ENCODE peak calls at places on chromosomes 5 and 9, in four cellular contexts. I is T-cell; S is stimulated activated CD4-positive, alpha-beta T cell treated with anti-CD3 and anti-CD28 coated beads, Interleukin-1b, Interleukin-23, amount 100 ng/mL, for 1 hour; M is EL. K is an unnamed sample.

GRCh38 chr9:35906923-35907699 is 1.1 kb downstream of the HRCT1 start:
- DNase-seq in I (no peak), S (no peak), M (peak; percentile 66), K (peak; percentile 2)

GRCh38 chr9:132114102-132114707 is 34.5 kb upstream of the MED27 start:
- DNase-seq in I (peak; percentile 11), S (no peak), M (peak; percentile 43), K (no peak)

GRCh38 chr5:158770506-158770905 is 329.2 kb downstream of the EBF1 start:
- DNase-seq in I (no peak), S (no peak), M (no peak), K (no peak)

GRCh38 chr9:97773723-97774122 is 76.6 kb upstream of the XPA start:
- DNase-seq in I (no peak), S (no peak), M (peak; percentile 78), K (no peak)

GRCh38 chr5:149822310-149822709 is 92.2 kb downstream of the PPARGC1B start:
- DNase-seq in I (no peak), S (no peak), M (no peak), K (no peak)

GRCh38 chr5:163567811-163568210 is 62.4 kb downstream of the MAT2B start:
- DNase-seq in I (no peak), S (no peak), M (peak; percentile 21), K (no peak)

GRCh38 chr5:173515526-173515925 is 100.9 kb downstream of the BOD1 start:
- DNase-seq in I (no peak), S (no peak), M (peak; percentile 87), K (no peak)

GRCh38 chr5:168341178-168341577 is 49.7 kb downstream of the WWC1 start:
- DNase-seq in I (no peak), S (no peak), M (peak; percentile 49), K (no peak)

GRCh38 chr9:115164511-115164974 is 46.6 kb upstream of the TNC start:
- DNase-seq in I (no peak), S (no peak), M (peak; percentile 68), K (no peak)

GRCh38 chr5:176175101-176175852 is 62.9 kb upstream of the SIMC1 start:
- DNase-seq in I (no peak), S (no peak), M (no peak), K (no peak)

GRCh38 chr5:163407034-163407652 is 30.3 kb upstream of the CCNG1 start:
- DNase-seq in I (no peak), S (no peak), M (peak; percentile 1), K (no peak)

GRCh38 chr5:142360607-142361120 is 35.8 kb upstream of the SPRY4 start:
- DNase-seq in I (no peak), S (no peak), M (peak; percentile 63), K (no peak)

GRCh38 chr5:93791520-93791972 is 50.1 kb upstream of the POU5F2 start:
- DNase-seq in I (no peak), S (no peak), M (no peak), K (no peak)

GRCh38 chr9:114449236-114449635 is 56.0 kb downstream of the WHRN start:
- DNase-seq in I (no peak), S (no peak), M (no peak), K (no peak)

GRCh38 chr9:123406691-123407536 is 50.9 kb downstream of the CRB2 start:
- DNase-seq in I (no peak), S (no peak), M (no peak), K (no peak)

GRCh38 chr5:139710370-139711066 is 62.4 kb downstream of the CXXC5 start:
- DNase-seq in I (peak; percentile 65), S (no peak), M (peak; percentile 54), K (peak; percentile 69)

GRCh38 chr5:88130189-88130815 is 138.3 kb downstream of the TMEM161B start:
- DNase-seq in I (no peak), S (no peak), M (no peak), K (no peak)

GRCh38 chr9:36597412-36598178 is 24.9 kb downstream of the MELK start:
- DNase-seq in I (no peak), S (no peak), M (peak; percentile 52), K (no peak)

GRCh38 chr9:12785251-12785880 is 10.5 kb downstream of the LURAP1L start:
- DNase-seq in I (no peak), S (no peak), M (peak; percentile 44), K (no peak)

GRCh38 chr5:76701298-76701697 is 14.6 kb upstream of the F2R start:
- DNase-seq in I (no peak), S (no peak), M (peak; percentile 88), K (no peak)

GRCh38 chr5:178940569-178941360 is at the start of gene ZNF454:
- DNase-seq in I (no peak), S (no peak), M (peak; percentile 80), K (no peak)

GRCh38 chr5:3024541-3024940 is 273.1 kb upstream of the IRX2 start:
- DNase-seq in I (no peak), S (no peak), M (no peak), K (no peak)

GRCh38 chr9:89372230-89372816 is 54.0 kb downstream of the SECISBP2 start:
- DNase-seq in I (peak; percentile 34), S (no peak), M (peak; percentile 4), K (peak; percentile 57)

GRCh38 chr9:136723362-136723976 is 11.1 kb downstream of the DIPK1B start:
- DNase-seq in I (no peak), S (no peak), M (no peak), K (no peak)

GRCh38 chr9:32414856-32415255 is 30.4 kb downstream of the ACO1 start:
- DNase-seq in I (no peak), S (no peak), M (no peak), K (no peak)

GRCh38 chr9:77417570-77417969 is 230.6 kb downstream of the GNA14 start:
- DNase-seq in I (no peak), S (no peak), M (peak; percentile 84), K (no peak)

GRCh38 chr5:178298283-178298807 is 65.7 kb upstream of the PHYKPL start:
- DNase-seq in I (no peak), S (no peak), M (no peak), K (no peak)

GRCh38 chr5:42691413-42691861 is 65.2 kb upstream of the CCDC152 start:
- DNase-seq in I (no peak), S (no peak), M (no peak), K (no peak)

GRCh38 chr5:108481355-108481931 is 99.5 kb upstream of the FBXL17 start:
- DNase-seq in I (no peak), S (no peak), M (peak; percentile 19), K (no peak)

GRCh38 chr5:150065346-150065745 is 21.0 kb downstream of the CSF1R start:
- DNase-seq in I (no peak), S (no peak), M (peak; percentile 82), K (no peak)

GRCh38 chr5:79093762-79094161 is 17.8 kb upstream of the BHMT start:
- DNase-seq in I (no peak), S (no peak), M (no peak), K (no peak)

GRCh38 chr9:105735366-105735765 is 41.0 kb downstream of the TMEM38B start:
- DNase-seq in I (no peak), S (no peak), M (no peak), K (no peak)

GRCh38 chr9:134709512-134710270 is 68.1 kb downstream of the COL5A1 start:
- DNase-seq in I (no peak), S (no peak), M (no peak), K (no peak)

GRCh38 chr9:68458918-68459317 is 81.8 kb downstream of the TMEM252 start:
- DNase-seq in I (no peak), S (no peak), M (no peak), K (no peak)

GRCh38 chr5:169651526-169651925 is 14.5 kb downstream of the DOCK2 start:
- DNase-seq in I (no peak), S (no peak), M (no peak), K (no peak)

GRCh38 chr5:133041910-133042309 is 9.9 kb upstream of the HSPA4 start:
- DNase-seq in I (no peak), S (no peak), M (peak; percentile 58), K (no peak)